ENCODE peak calls at places on chromosomes 4 and X, in ten cellular contexts. One of them, this sample, is unnamed.

GRCh38 chrX:71167031-71167781 is 22.6 kb downstream of the NLGN3 start:
- DNase-seq in psoas muscle: no peak
- DNase-seq in AG04449: no peak
- DNase-seq in retinal pigment epithelial cell: no peak
- DNase-seq in brain microvascular endothelial cell: no peak
- DNase-seq in PC-3: no peak
- DNase-seq in glutamatergic neuron: no peak
- DNase-seq in kidney epithelial cell: no peak
- DNase-seq in OCI-LY7: no peak
- DNase-seq in pancreas: no peak
- DNase-seq in this sample: no peak

GRCh38 chr4:94827481-94828110 is 69.8 kb downstream of the BMPR1B start:
- DNase-seq in psoas muscle: no peak
- DNase-seq in AG04449: peak
- DNase-seq in retinal pigment epithelial cell: peak
- DNase-seq in brain microvascular endothelial cell: peak
- DNase-seq in PC-3: peak
- DNase-seq in glutamatergic neuron: no peak
- DNase-seq in kidney epithelial cell: peak
- DNase-seq in OCI-LY7: no peak
- DNase-seq in pancreas: no peak
- DNase-seq in this sample: no peak

GRCh38 chrX:21885568-21885967 is 29.8 kb downstream of the YY2 start:
- DNase-seq in psoas muscle: no peak
- DNase-seq in AG04449: no peak
- DNase-seq in retinal pigment epithelial cell: no peak
- DNase-seq in brain microvascular endothelial cell: peak
- DNase-seq in PC-3: no peak
- DNase-seq in glutamatergic neuron: no peak
- DNase-seq in kidney epithelial cell: no peak
- DNase-seq in OCI-LY7: no peak
- DNase-seq in pancreas: no peak
- DNase-seq in this sample: no peak

GRCh38 chrX:154541896-154542722 is 4.5 kb downstream of the G6PD start:
- DNase-seq in psoas muscle: peak
- DNase-seq in AG04449: peak
- DNase-seq in retinal pigment epithelial cell: peak
- DNase-seq in brain microvascular endothelial cell: peak
- DNase-seq in PC-3: peak
- DNase-seq in glutamatergic neuron: no peak
- DNase-seq in kidney epithelial cell: peak
- DNase-seq in OCI-LY7: no peak
- DNase-seq in pancreas: peak
- DNase-seq in this sample: peak

GRCh38 chr4:36712013-36712412 is 430.6 kb downstream of the DTHD1 start:
- DNase-seq in psoas muscle: no peak
- DNase-seq in AG04449: no peak
- DNase-seq in retinal pigment epithelial cell: peak
- DNase-seq in brain microvascular endothelial cell: no peak
- DNase-seq in PC-3: no peak
- DNase-seq in glutamatergic neuron: no peak
- DNase-seq in kidney epithelial cell: no peak
- DNase-seq in OCI-LY7: no peak
- DNase-seq in pancreas: no peak
- DNase-seq in this sample: no peak

GRCh38 chr4:12689457-12689856 is 794.7 kb downstream of the RAB28 start:
- DNase-seq in psoas muscle: no peak
- DNase-seq in AG04449: no peak
- DNase-seq in retinal pigment epithelial cell: no peak
- DNase-seq in brain microvascular endothelial cell: no peak
- DNase-seq in PC-3: peak
- DNase-seq in glutamatergic neuron: no peak
- DNase-seq in kidney epithelial cell: no peak
- DNase-seq in OCI-LY7: no peak
- DNase-seq in pancreas: no peak
- DNase-seq in this sample: no peak

GRCh38 chr4:182288534-182288933 is 45.3 kb downstream of the TENM3 start:
- DNase-seq in psoas muscle: no peak
- DNase-seq in AG04449: no peak
- DNase-seq in retinal pigment epithelial cell: no peak
- DNase-seq in brain microvascular endothelial cell: no peak
- DNase-seq in PC-3: no peak
- DNase-seq in glutamatergic neuron: no peak
- DNase-seq in kidney epithelial cell: no peak
- DNase-seq in OCI-LY7: no peak
- DNase-seq in pancreas: no peak
- DNase-seq in this sample: no peak

GRCh38 chr4:87872043-87872442 is 39.3 kb downstream of the MEPE start:
- DNase-seq in psoas muscle: no peak
- DNase-seq in AG04449: no peak
- DNase-seq in retinal pigment epithelial cell: no peak
- DNase-seq in brain microvascular endothelial cell: no peak
- DNase-seq in PC-3: no peak
- DNase-seq in glutamatergic neuron: no peak
- DNase-seq in kidney epithelial cell: no peak
- DNase-seq in OCI-LY7: no peak
- DNase-seq in pancreas: no peak
- DNase-seq in this sample: no peak

GRCh38 chrX:17160971-17161370 is 214.0 kb upstream of the NHS start:
- DNase-seq in psoas muscle: no peak
- DNase-seq in AG04449: no peak
- DNase-seq in retinal pigment epithelial cell: no peak
- DNase-seq in brain microvascular endothelial cell: no peak
- DNase-seq in PC-3: peak
- DNase-seq in glutamatergic neuron: no peak
- DNase-seq in kidney epithelial cell: no peak
- DNase-seq in OCI-LY7: no peak
- DNase-seq in pancreas: no peak
- DNase-seq in this sample: no peak

GRCh38 chrX:124555036-124555595 is 208.8 kb downstream of the SH2D1A start:
- DNase-seq in psoas muscle: no peak
- DNase-seq in AG04449: peak
- DNase-seq in retinal pigment epithelial cell: peak
- DNase-seq in brain microvascular endothelial cell: peak
- DNase-seq in PC-3: peak
- DNase-seq in glutamatergic neuron: no peak
- DNase-seq in kidney epithelial cell: no peak
- DNase-seq in OCI-LY7: no peak
- DNase-seq in pancreas: no peak
- DNase-seq in this sample: no peak

GRCh38 chrX:9566150-9566621 is 101.3 kb downstream of the TBL1X start:
- DNase-seq in psoas muscle: peak
- DNase-seq in AG04449: peak
- DNase-seq in retinal pigment epithelial cell: peak
- DNase-seq in brain microvascular endothelial cell: peak
- DNase-seq in PC-3: peak
- DNase-seq in glutamatergic neuron: no peak
- DNase-seq in kidney epithelial cell: peak
- DNase-seq in OCI-LY7: no peak
- DNase-seq in pancreas: peak
- DNase-seq in this sample: peak

GRCh38 chrX:101918746-101919145 is 13.1 kb downstream of the ZMAT1 start:
- DNase-seq in psoas muscle: no peak
- DNase-seq in AG04449: no peak
- DNase-seq in retinal pigment epithelial cell: no peak
- DNase-seq in brain microvascular endothelial cell: no peak
- DNase-seq in PC-3: no peak
- DNase-seq in glutamatergic neuron: no peak
- DNase-seq in kidney epithelial cell: no peak
- DNase-seq in OCI-LY7: no peak
- DNase-seq in pancreas: no peak
- DNase-seq in this sample: no peak

GRCh38 chr4:53573696-53574095 is 17.6 kb downstream of the LNX1 start:
- DNase-seq in psoas muscle: no peak
- DNase-seq in AG04449: no peak
- DNase-seq in retinal pigment epithelial cell: no peak
- DNase-seq in brain microvascular endothelial cell: no peak
- DNase-seq in PC-3: no peak
- DNase-seq in glutamatergic neuron: no peak
- DNase-seq in kidney epithelial cell: no peak
- DNase-seq in OCI-LY7: no peak
- DNase-seq in pancreas: no peak
- DNase-seq in this sample: no peak

GRCh38 chrX:45771560-45772340 is 571.1 kb upstream of the DIPK2B start:
- DNase-seq in psoas muscle: no peak
- DNase-seq in AG04449: no peak
- DNase-seq in retinal pigment epithelial cell: no peak
- DNase-seq in brain microvascular endothelial cell: peak
- DNase-seq in PC-3: peak
- DNase-seq in glutamatergic neuron: no peak
- DNase-seq in kidney epithelial cell: no peak
- DNase-seq in OCI-LY7: no peak
- DNase-seq in pancreas: no peak
- DNase-seq in this sample: no peak

GRCh38 chr4:212438-213174 is 88.3 kb downstream of the ZNF718 start:
- DNase-seq in psoas muscle: peak
- DNase-seq in AG04449: peak
- DNase-seq in retinal pigment epithelial cell: peak
- DNase-seq in brain microvascular endothelial cell: peak
- DNase-seq in PC-3: no peak
- DNase-seq in glutamatergic neuron: peak
- DNase-seq in kidney epithelial cell: peak
- DNase-seq in OCI-LY7: no peak
- DNase-seq in pancreas: peak
- DNase-seq in this sample: peak

GRCh38 chr4:1783011-1783410 is 10.1 kb upstream of the FGFR3 start:
- DNase-seq in psoas muscle: no peak
- DNase-seq in AG04449: no peak
- DNase-seq in retinal pigment epithelial cell: no peak
- DNase-seq in brain microvascular endothelial cell: no peak
- DNase-seq in PC-3: no peak
- DNase-seq in glutamatergic neuron: no peak
- DNase-seq in kidney epithelial cell: no peak
- DNase-seq in OCI-LY7: no peak
- DNase-seq in pancreas: no peak
- DNase-seq in this sample: no peak

GRCh38 chrX:107675823-107676555 is 47.7 kb downstream of the PRPS1 start:
- DNase-seq in psoas muscle: peak
- DNase-seq in AG04449: no peak
- DNase-seq in retinal pigment epithelial cell: no peak
- DNase-seq in brain microvascular endothelial cell: peak
- DNase-seq in PC-3: no peak
- DNase-seq in glutamatergic neuron: no peak
- DNase-seq in kidney epithelial cell: no peak
- DNase-seq in OCI-LY7: peak
- DNase-seq in pancreas: no peak
- DNase-seq in this sample: no peak

DNA sequence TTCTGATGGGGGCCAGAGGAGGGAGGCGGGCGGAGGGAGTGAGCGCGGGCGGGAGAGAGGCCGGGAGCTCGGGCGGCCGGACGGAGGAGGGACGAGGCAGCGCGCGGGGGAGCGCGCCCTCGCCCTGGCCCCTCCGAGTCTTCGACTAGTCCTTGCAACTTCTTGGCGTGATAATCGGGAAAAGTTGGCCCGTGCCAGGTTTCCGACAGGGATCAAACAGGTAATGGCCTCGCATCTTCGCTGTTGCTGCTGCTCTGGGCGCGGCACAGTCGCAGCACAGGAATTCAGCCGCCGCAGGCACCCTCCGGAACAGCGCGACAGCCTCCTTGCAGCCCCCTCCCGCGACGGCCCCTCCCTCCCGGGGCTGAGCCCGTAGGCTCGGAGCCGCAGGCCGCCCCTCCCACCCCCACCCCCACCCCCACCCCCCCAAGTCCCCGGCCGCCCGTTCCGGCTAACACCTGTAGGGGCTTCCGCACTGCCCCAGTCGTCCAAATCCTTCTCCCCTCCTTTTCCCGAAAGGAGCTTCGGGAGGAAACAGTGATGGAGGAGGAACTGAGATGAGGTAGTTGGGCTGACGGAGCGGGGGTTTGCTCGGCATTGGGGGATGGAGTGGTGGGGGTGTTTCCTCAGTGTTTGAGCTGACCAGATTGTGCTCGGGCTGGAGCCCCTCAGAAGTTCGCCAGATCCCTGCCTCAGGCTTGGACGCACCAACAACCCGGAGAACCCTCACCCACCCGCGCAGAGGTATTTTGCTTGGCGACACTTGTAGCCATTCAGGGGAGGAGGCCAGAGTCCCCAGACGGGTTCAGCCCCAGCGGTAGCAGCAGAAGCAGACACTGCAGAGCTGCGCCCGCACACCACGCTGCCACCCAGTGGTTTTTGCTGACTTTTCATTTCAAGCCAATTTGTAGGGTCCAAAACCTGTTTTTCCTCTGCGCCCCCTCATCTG is at the start of gene FGF13:
- DNase-seq in psoas muscle: peak
- DNase-seq in AG04449: no peak
- DNase-seq in retinal pigment epithelial cell: no peak
- DNase-seq in brain microvascular endothelial cell: no peak
- DNase-seq in PC-3: peak
- DNase-seq in glutamatergic neuron: peak
- DNase-seq in kidney epithelial cell: no peak
- DNase-seq in OCI-LY7: no peak
- DNase-seq in pancreas: peak
- DNase-seq in this sample: no peak
- TF ChIP-seq CTCF in psoas muscle: peak
- TF ChIP-seq CTCF in AG04449: no peak
- TF ChIP-seq CTCF in retinal pigment epithelial cell: peak
- TF ChIP-seq CTCF in brain microvascular endothelial cell: peak
- TF ChIP-seq CTCF in PC-3: peak
- TF ChIP-seq CTCF in glutamatergic neuron: no peak
- TF ChIP-seq CTCF in kidney epithelial cell: peak
- TF ChIP-seq CTCF in OCI-LY7: peak
- TF ChIP-seq CTCF in pancreas: no peak
- TF ChIP-seq CTCF in this sample: peak

GRCh38 chrX:23919706-23920320 is 12.0 kb downstream of the CXorf58 start:
- DNase-seq in psoas muscle: no peak
- DNase-seq in AG04449: no peak
- DNase-seq in retinal pigment epithelial cell: no peak
- DNase-seq in brain microvascular endothelial cell: no peak
- DNase-seq in PC-3: no peak
- DNase-seq in glutamatergic neuron: no peak
- DNase-seq in kidney epithelial cell: no peak
- DNase-seq in OCI-LY7: no peak
- DNase-seq in pancreas: no peak
- DNase-seq in this sample: no peak
- TF ChIP-seq CTCF in psoas muscle: no peak
- TF ChIP-seq CTCF in AG04449: no peak
- TF ChIP-seq CTCF in retinal pigment epithelial cell: peak
- TF ChIP-seq CTCF in brain microvascular endothelial cell: peak
- TF ChIP-seq CTCF in PC-3: no peak
- TF ChIP-seq CTCF in glutamatergic neuron: no peak
- TF ChIP-seq CTCF in kidney epithelial cell: no peak
- TF ChIP-seq CTCF in OCI-LY7: peak
- TF ChIP-seq CTCF in pancreas: no peak
- TF ChIP-seq CTCF in this sample: no peak

GRCh38 chr4:55395218-55395528 is 584 bp upstream of the TMEM165 start:
- DNase-seq in psoas muscle: no peak
- DNase-seq in AG04449: no peak
- DNase-seq in retinal pigment epithelial cell: no peak
- DNase-seq in brain microvascular endothelial cell: no peak
- DNase-seq in PC-3: no peak
- DNase-seq in glutamatergic neuron: no peak
- DNase-seq in kidney epithelial cell: no peak
- DNase-seq in OCI-LY7: no peak
- DNase-seq in pancreas: no peak
- DNase-seq in this sample: no peak
- TF ChIP-seq CTCF in psoas muscle: no peak
- TF ChIP-seq CTCF in AG04449: no peak
- TF ChIP-seq CTCF in retinal pigment epithelial cell: no peak
- TF ChIP-seq CTCF in brain microvascular endothelial cell: no peak
- TF ChIP-seq CTCF in PC-3: peak
- TF ChIP-seq CTCF in glutamatergic neuron: no peak
- TF ChIP-seq CTCF in kidney epithelial cell: no peak
- TF ChIP-seq CTCF in OCI-LY7: peak
- TF ChIP-seq CTCF in pancreas: no peak
- TF ChIP-seq CTCF in this sample: peak

GRCh38 chr4:68259191-68259590 is 13.7 kb upstream of the TMPRSS11B start:
- DNase-seq in psoas muscle: no peak
- DNase-seq in AG04449: no peak
- DNase-seq in retinal pigment epithelial cell: no peak
- DNase-seq in brain microvascular endothelial cell: no peak
- DNase-seq in PC-3: no peak
- DNase-seq in glutamatergic neuron: no peak
- DNase-seq in kidney epithelial cell: no peak
- DNase-seq in OCI-LY7: no peak
- DNase-seq in pancreas: no peak
- DNase-seq in this sample: no peak
- TF ChIP-seq CTCF in psoas muscle: no peak
- TF ChIP-seq CTCF in AG04449: no peak
- TF ChIP-seq CTCF in retinal pigment epithelial cell: no peak
- TF ChIP-seq CTCF in brain microvascular endothelial cell: no peak
- TF ChIP-seq CTCF in PC-3: no peak
- TF ChIP-seq CTCF in glutamatergic neuron: no peak
- TF ChIP-seq CTCF in kidney epithelial cell: no peak
- TF ChIP-seq CTCF in OCI-LY7: no peak
- TF ChIP-seq CTCF in pancreas: no peak
- TF ChIP-seq CTCF in this sample: no peak